ENCODE peak calls at places on chromosomes 5 and 9, in six cellular contexts. F, R, T, B, L and U are unnamed samples.

GRCh38 chr9:120886490-120886967 is 9.5 kb upstream of the PHF19 start:
- DNase-seq in F (no peak), R (peak; percentile 78), T (no peak), B (peak; percentile 39), L (no peak), U (no peak)

GRCh38 chr9:127683723-127684122 is 23.1 kb upstream of the CFAP157 start:
- DNase-seq in F (no peak), R (peak; percentile 78), T (no peak), B (peak; percentile 75), L (peak; percentile 16), U (no peak)

GRCh38 chr5:135230326-135230925 is 168.6 kb downstream of the MACROH2A1 start:
- DNase-seq in F (no peak), R (peak; percentile 78), T (no peak), B (peak; percentile 78), L (no peak), U (no peak)

GRCh38 chr5:6286404-6286803 is 91.9 kb downstream of the MED10 start:
- DNase-seq in F (no peak), R (no peak), T (no peak), B (no peak), L (no peak), U (no peak)

GRCh38 chr5:159316519-159317383 is 13.5 kb downstream of the IL12B start:
- DNase-seq in F (peak; percentile 37), R (peak; percentile 67), T (no peak), B (peak; percentile 53), L (no peak), U (peak; percentile 61)

GRCh38 chr5:149220750-149221149 is 50.9 kb upstream of the AFAP1L1 start:
- DNase-seq in F (no peak), R (no peak), T (no peak), B (peak; percentile 47), L (no peak), U (no peak)

GRCh38 chr5:172274951-172275753 is 8.4 kb downstream of the UBTD2 start:
- DNase-seq in F (no peak), R (no peak), T (peak; percentile 37), B (peak; percentile 42), L (peak; percentile 77), U (no peak)

GRCh38 chr9:114178756-114179450 is 23.6 kb downstream of the COL27A1 start:
- DNase-seq in F (no peak), R (no peak), T (no peak), B (peak; percentile 29), L (no peak), U (no peak)

GRCh38 chr5:41772785-41773442 is 97.3 kb downstream of the OXCT1 start:
- DNase-seq in F (no peak), R (peak; percentile 62), T (no peak), B (no peak), L (no peak), U (no peak)

GRCh38 chr5:168656633-168657032 is 77.5 kb upstream of the PANK3 start:
- DNase-seq in F (no peak), R (no peak), T (peak; percentile 3), B (peak; percentile 45), L (no peak), U (no peak)

GRCh38 chr9:1200847-1201251 is 150.7 kb downstream of the DMRT2 start:
- DNase-seq in F (no peak), R (no peak), T (no peak), B (no peak), L (no peak), U (no peak)

GRCh38 chr9:24545847-24546522 is at the start of gene IZUMO3:
- DNase-seq in F (no peak), R (no peak), T (no peak), B (no peak), L (no peak), U (no peak)

GRCh38 chr9:117074337-117074662 is 340.6 kb downstream of the ASTN2 start:
- DNase-seq in F (no peak), R (no peak), T (no peak), B (no peak), L (no peak), U (no peak)

GRCh38 chr5:115296130-115296997 is at the start of gene CCDC112:
- DNase-seq in F (peak; percentile 73), R (peak; percentile 66), T (peak; percentile 91), B (peak; percentile 63), L (peak; percentile 44), U (peak; percentile 90)

GRCh38 chr5:30849801-30850370 is 343.6 kb upstream of the CDH6 start:
- DNase-seq in F (no peak), R (peak; percentile 86), T (no peak), B (peak; percentile 34), L (no peak), U (no peak)

GRCh38 chr5:132655821-132656773 is 1.9 kb upstream of the IL13 start:
- DNase-seq in F (peak; percentile 15), R (no peak), T (peak; percentile 72), B (peak; percentile 18), L (no peak), U (peak; percentile 55)

GRCh38 chr9:91302831-91303230 is 58.9 kb downstream of the AUH start:
- DNase-seq in F (no peak), R (peak; percentile 93), T (no peak), B (peak; percentile 76), L (peak; percentile 32), U (no peak)

GRCh38 chr5:31604644-31605043 is 34.3 kb upstream of the PDZD2 start:
- DNase-seq in F (no peak), R (no peak), T (no peak), B (no peak), L (no peak), U (no peak)

GRCh38 chr5:88660326-88660946 is 222.5 kb downstream of the MEF2C start:
- DNase-seq in F (no peak), R (peak; percentile 13), T (no peak), B (peak; percentile 39), L (no peak), U (peak; percentile 31)

GRCh38 chr5:140176028-140176382 is 1.0 kb downstream of the CYSTM1 start:
- DNase-seq in F (no peak), R (no peak), T (no peak), B (no peak), L (no peak), U (no peak)

DNA sequence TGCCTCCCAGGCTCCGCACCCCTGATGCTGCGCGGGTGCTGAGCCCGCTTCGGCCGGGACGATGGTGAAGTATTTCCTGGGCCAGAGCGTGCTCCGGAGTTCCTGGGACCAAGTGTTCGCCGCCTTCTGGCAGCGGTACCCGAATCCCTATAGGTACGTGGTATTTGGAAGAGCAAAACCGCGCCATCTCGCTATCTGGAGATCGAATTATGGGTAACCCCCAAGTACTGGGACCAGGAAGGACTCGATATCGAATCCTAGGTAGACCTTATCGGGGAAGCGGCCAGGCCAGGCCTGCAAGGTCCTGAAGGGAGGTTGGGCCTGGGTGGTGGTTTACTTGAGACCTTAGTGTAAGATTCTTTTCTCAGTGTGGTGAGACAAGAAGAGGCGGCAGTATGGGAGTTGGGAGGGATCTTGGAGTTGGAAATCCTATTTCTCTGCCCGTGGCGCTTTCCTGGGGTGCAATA is 359 bp downstream of the PRELID1 start:
- DNase-seq in F (no peak), R (no peak), T (no peak), B (peak; percentile 34), L (no peak), U (no peak)
- H2AFZ ChIP-seq in F (peak overlapping the region; percentile 97), R (peak overlapping the region; percentile 90), T (no peak overlapping the region), B (peak overlapping the region; percentile 33), L (peak overlapping the region; percentile 42), U (no peak overlapping the region)

GRCh38 chr5:543755-544674 is 19.8 kb upstream of the SLC9A3 start:
- DNase-seq in F (no peak), R (no peak), T (no peak), B (no peak), L (peak; percentile 13), U (no peak)

GRCh38 chr5:541148-541887 is 17.1 kb upstream of the SLC9A3 start:
- DNase-seq in F (no peak), R (no peak), T (peak; percentile 67), B (no peak), L (no peak), U (peak; percentile 71)

GRCh38 chr5:543351-543750 is 19.1 kb upstream of the SLC9A3 start:
- DNase-seq in F (no peak), R (no peak), T (no peak), B (no peak), L (no peak), U (no peak)

GRCh38 chr5:541888-542692 is 17.8 kb upstream of the SLC9A3 start:
- DNase-seq in F (no peak), R (no peak), T (no peak), B (no peak), L (no peak), U (no peak)

GRCh38 chr5:542693-543311 is 18.6 kb upstream of the SLC9A3 start:
- DNase-seq in F (no peak), R (no peak), T (no peak), B (no peak), L (no peak), U (no peak)
- H3K23ac ChIP-seq in F (peak overlapping the region; percentile 80), R (no peak overlapping the region), T (no peak overlapping the region), B (no peak overlapping the region), L (no peak overlapping the region), U (no peak overlapping the region)

DNA sequence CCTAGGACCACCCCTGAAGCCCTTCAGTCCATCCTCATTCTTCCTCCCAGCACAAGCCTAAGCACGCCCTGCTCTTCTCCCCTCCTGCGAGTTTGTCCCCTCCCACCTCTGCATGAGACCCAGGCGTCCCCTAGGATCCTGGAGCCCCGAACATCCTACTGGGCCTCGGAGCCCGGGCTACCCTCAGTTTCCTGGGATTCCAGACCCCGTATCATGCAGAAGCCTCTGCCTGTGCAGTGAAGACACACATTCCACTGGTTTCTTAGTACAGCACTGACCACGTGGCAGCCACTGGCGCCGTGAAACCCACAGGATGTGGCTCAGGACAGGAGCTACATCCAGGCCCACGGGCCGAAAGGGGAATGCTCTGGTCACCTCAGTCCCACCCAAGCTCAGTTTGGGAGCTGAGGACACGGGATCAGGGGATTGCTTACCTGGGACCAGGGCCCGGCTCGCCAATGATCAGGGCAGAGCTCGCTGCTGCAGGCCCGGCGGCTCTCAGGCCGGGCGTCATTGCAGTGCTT is 64.2 kb downstream of the ZNF354C start:
- DNase-seq in F (no peak), R (no peak), T (no peak), B (no peak), L (no peak), U (no peak)
- H2AFZ ChIP-seq in F (no peak overlapping the region), R (no peak overlapping the region), T (no peak overlapping the region), B (no peak overlapping the region), L (no peak overlapping the region), U (no peak overlapping the region)

DNA sequence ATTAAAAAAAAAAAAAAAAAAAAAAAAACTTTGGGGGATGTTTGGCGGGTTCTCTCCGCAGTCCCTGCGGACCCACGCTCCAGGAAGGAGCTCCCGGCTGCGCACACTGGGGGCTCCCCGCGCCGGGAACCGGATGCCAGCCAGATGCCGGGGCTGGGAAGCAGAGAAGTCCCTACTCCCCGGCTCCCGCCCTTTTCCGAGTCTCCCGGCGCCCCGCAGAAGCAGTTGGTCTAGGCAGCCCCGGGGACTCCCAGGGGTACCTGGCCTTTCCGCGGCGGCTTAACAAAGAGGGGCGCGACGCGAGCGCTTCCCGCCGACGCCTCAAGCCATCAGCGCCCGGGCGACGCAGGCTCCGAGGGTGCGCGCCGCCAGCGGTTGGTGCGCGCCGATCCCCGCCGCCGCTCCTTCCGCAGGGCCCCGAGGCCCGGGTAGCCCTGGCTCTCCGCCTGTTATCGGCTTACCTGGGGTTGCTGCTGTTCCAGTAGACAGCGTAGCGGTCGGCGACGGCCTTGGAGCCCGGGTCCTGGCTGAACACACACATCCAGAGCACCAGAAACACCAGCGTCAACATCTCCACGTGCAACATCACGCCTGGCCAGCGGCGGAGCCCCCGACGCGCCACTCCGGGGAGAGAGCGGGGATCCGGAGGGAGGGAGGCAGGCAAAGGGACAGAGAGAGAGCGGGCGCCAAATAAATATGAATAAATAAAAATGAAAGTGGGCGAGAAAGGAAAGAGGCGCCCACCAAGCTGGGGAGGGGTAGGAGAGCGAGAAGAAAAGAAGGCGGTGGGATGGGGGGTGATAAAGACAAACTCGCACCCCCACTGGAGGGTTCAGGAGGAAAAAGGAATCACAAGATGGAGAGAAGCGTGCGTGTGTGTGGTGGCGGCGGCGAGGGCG is 460 bp downstream of the EFNA5 start:
- DNase-seq in F (no peak), R (peak; percentile 2), T (peak; percentile 74), B (peak; percentile 58), L (no peak), U (peak; percentile 54)
- H3K23ac ChIP-seq in F (peak overlapping the region; percentile 82), R (peak overlapping the region; percentile 11), T (no peak overlapping the region), B (no peak overlapping the region), L (no peak overlapping the region), U (no peak overlapping the region)